ENCODE peak calls at places on chromosomes 16 and 17, in ten cellular contexts. N is fibroblast of lung, X is cardiac muscle cell, M is tibial nerve, W is iPS DF 6.9, E is Peyer's patch, O is thoracic aorta, P is Karpas-422, J is psoas muscle, Q is heart right ventricle. D is an unnamed sample. For H3K4me1, the result is how much of the 10 kb centered on the place peaks cover.

GRCh38 chr17:14304222-14304844 is 3.5 kb downstream of the HS3ST3B1 start:
- DNase-seq in M (no peak), E (no peak), O (no peak), P (no peak), J (no peak), N (no peak), Q (no peak), X (no peak), W (no peak), D (no peak)

GRCh38 chr17:2697611-2698162 is 13.9 kb downstream of the CLUH start:
- DNase-seq in E (peak), Q (no peak), W (no peak), M (no peak), X (no peak), N (no peak), P (no peak), J (no peak), O (no peak), D (peak)

GRCh38 chr16:70691223-70692129 is 5.6 kb upstream of the MTSS2 start:
- DNase-seq in E (no peak), P (no peak), J (peak), M (peak), N (peak), X (peak), O (peak), Q (peak), W (no peak), D (peak)

GRCh38 chr16:919658-920631 is 50.8 kb downstream of the LMF1 start:
- DNase-seq in J (peak), X (no peak), E (no peak), P (no peak), M (no peak), W (no peak), N (no peak), Q (peak), O (no peak), D (peak)

GRCh38 chr17:1783834-1784611 is 22.2 kb downstream of the SERPINF1 start:
- DNase-seq in Q (peak), J (peak), X (peak), O (peak), M (peak), E (no peak), N (peak), W (no peak), P (peak), D (peak)

GRCh38 chr17:75182319-75182568 is 515 bp downstream of the SUMO2 start:
- DNase-seq in Q (no peak), P (no peak), M (no peak), W (no peak), J (no peak), O (no peak), X (no peak), E (no peak), N (no peak), D (no peak)

GRCh38 chr17:50114849-50115357 is 15.1 kb downstream of the SAMD14 start:
- DNase-seq in N (peak), Q (no peak), M (no peak), X (peak), W (no peak), O (no peak), E (no peak), J (no peak), P (peak), D (no peak)

GRCh38 chr17:48985436-48986245 is 11.5 kb upstream of the IGF2BP1 start:
- DNase-seq in P (no peak), M (no peak), J (no peak), N (no peak), X (no peak), Q (no peak), O (no peak), E (no peak), W (no peak), D (no peak)

GRCh38 chr17:50044483-50044882 is 11.4 kb upstream of the ITGA3 start:
- DNase-seq in X (no peak), W (no peak), P (no peak), E (no peak), M (no peak), Q (no peak), O (no peak), N (no peak), J (no peak), D (no peak)

GRCh38 chr17:17269926-17270773 is 10.9 kb downstream of the COPS3 start:
- DNase-seq in X (no peak), Q (no peak), O (no peak), W (peak), P (no peak), M (no peak), J (no peak), N (no peak), E (no peak), D (no peak)

GRCh38 chr17:30520882-30521281 is 43.7 kb downstream of the GOSR1 start:
- DNase-seq in W (no peak), P (no peak), X (no peak), J (no peak), E (no peak), O (no peak), M (no peak), Q (no peak), N (peak), D (no peak)

GRCh38 chr17:30521766-30522165 is 44.6 kb downstream of the GOSR1 start:
- DNase-seq in Q (no peak), J (no peak), N (no peak), O (no peak), W (no peak), P (no peak), X (no peak), M (no peak), E (no peak), D (no peak)

GRCh38 chr17:30519707-30520106 is 42.5 kb downstream of the GOSR1 start:
- DNase-seq in M (no peak), W (no peak), J (no peak), N (peak), E (no peak), Q (no peak), X (no peak), O (no peak), P (no peak), D (no peak)

GRCh38 chr17:30519166-30519565 is 42.0 kb downstream of the GOSR1 start:
- DNase-seq in N (peak), M (no peak), W (no peak), J (no peak), E (no peak), O (no peak), P (no peak), X (no peak), Q (no peak), D (no peak)

DNA sequence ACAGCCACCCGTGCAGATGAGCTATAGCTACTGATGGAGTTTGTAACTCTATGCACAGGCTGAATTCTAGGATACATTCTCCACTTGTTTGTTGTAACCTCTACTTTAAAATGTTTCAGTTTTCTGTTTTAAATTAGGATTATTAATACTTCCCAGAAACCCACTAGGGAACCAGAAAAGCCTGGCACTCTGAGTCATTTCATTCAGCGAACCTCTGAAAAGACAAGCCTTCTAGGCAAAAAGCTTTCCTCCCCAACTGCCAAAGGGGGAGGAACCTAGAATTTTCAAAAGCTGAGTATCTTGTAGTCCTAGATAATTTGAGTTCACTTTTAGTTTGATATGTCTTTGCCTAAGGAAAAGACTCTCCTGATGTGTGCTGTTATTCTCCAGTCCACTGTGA is 43.2 kb downstream of the GOSR1 start:
- DNase-seq in J (no peak), E (no peak), M (no peak), W (no peak), P (no peak), Q (no peak), X (no peak), O (no peak), N (peak), D (no peak)
- H3K27ac ChIP-seq in J (no peak), E (no peak), M (no peak), W (no peak), P (no peak), Q (no peak), X (no peak), O (peak), N (peak), D (peak)

GRCh38 chr17:78359936-78360370 is at the start of gene SOCS3:
- DNase-seq in Q (peak), J (peak), M (peak), N (peak), P (peak), O (peak), X (peak), E (peak), W (no peak), D (peak)
- H3K4me1 ChIP-seq in Q (under half), J (under half), M (under half), N (under half), P (under half), O (under half), X (half or more), E (under half), W (under half), D (under half)

GRCh38 chr16:31327675-31328225 is 27.2 kb upstream of the ITGAX start:
- DNase-seq in X (no peak), E (no peak), N (no peak), W (no peak), J (no peak), P (no peak), O (no peak), Q (no peak), M (no peak), D (no peak)
- H3K27ac ChIP-seq in X (no peak), E (no peak), N (no peak), W (no peak), J (no peak), P (no peak), O (no peak), Q (no peak), M (no peak), D (no peak)

GRCh38 chr17:81288715-81289114 is 6.4 kb downstream of the SLC38A10 start:
- DNase-seq in W (no peak), J (no peak), P (no peak), E (no peak), X (no peak), M (no peak), Q (no peak), N (no peak), O (no peak), D (no peak)
- H3K4me1 ChIP-seq in W (under half), J (under half), P (under half), E (under half), X (under half), M (under half), Q (half or more), N (under half), O (under half), D (under half)

D was measured in tibial artery.